ENCODE peak calls at places on chromosomes 2 and 18, in eight cellular contexts. Z is HepG2, B is GM12878, P is GM23338, U is K562, S is H1, V is HCT116, Q is endothelial cell of umbilical vein. R is an unnamed sample.

GRCh38 chr2:109063326-109063670 is 65.7 kb upstream of the SH3RF3 start:
- DNase-seq in Z (no peak), B (no peak), P (peak), U (no peak), S (no peak), V (no peak), Q (no peak), R (no peak)

GRCh38 chr2:234472155-234472554 is 24.7 kb downstream of the ARL4C start:
- DNase-seq in Z (no peak), B (no peak), P (no peak), U (no peak), S (no peak), V (no peak), Q (no peak), R (no peak)

GRCh38 chr2:241907171-241907570 is 37.6 kb downstream of the RTP5 start:
- DNase-seq in Z (no peak), B (no peak), P (no peak), U (no peak), S (peak), V (no peak), Q (no peak), R (no peak)

GRCh38 chr2:72893594-72894319 is 6.5 kb downstream of the SPR start:
- DNase-seq in Z (peak), B (peak), P (peak), U (peak), S (peak), V (no peak), Q (peak), R (peak)

GRCh38 chr2:218882866-218883366 is 2.3 kb downstream of the WNT10A start:
- DNase-seq in Z (no peak), B (no peak), P (no peak), U (no peak), S (no peak), V (no peak), Q (no peak), R (no peak)

GRCh38 chr2:72937356-72937669 is 20.0 kb downstream of the EMX1 start:
- DNase-seq in Z (no peak), B (no peak), P (no peak), U (no peak), S (no peak), V (no peak), Q (no peak), R (no peak)

GRCh38 chr2:37635359-37636208 is 35.9 kb downstream of the CDC42EP3 start:
- DNase-seq in Z (no peak), B (peak), P (no peak), U (no peak), S (no peak), V (no peak), Q (peak), R (no peak)

GRCh38 chr2:72612614-72613160 is 213.1 kb downstream of the EXOC6B start:
- DNase-seq in Z (no peak), B (no peak), P (no peak), U (no peak), S (no peak), V (no peak), Q (no peak), R (no peak)

DNA sequence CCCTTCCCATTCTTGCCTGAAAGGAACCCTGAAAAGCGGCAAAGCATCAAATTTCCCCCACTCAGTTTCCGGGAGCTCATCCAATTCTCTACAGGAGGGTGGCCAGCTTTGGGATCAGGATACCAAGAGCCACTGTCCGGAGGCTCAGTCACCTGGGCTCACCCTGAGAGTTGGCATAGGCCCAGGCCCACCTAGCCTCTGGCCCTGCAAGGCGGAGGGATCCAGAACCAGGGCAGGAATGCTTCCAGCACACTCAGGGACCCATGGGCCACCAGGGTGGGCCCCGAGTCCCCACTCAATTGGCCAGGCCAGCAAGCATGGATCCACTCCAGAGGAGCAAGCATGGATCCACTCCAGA is 432.9 kb upstream of the MYT1L start:
- DNase-seq in Z (no peak), B (no peak), P (no peak), U (no peak), S (no peak), V (no peak), Q (no peak), R (no peak)
- H3K27ac ChIP-seq in Z (no peak), B (no peak), P (no peak), U (no peak), S (no peak), V (no peak), Q (no peak), R (no peak)

GRCh38 chr2:190506666-190507065 is 27.9 kb downstream of the NEMP2 start:
- DNase-seq in Z (no peak), B (no peak), P (no peak), U (no peak), S (no peak), V (no peak), Q (no peak), R (no peak)
- TF ChIP-seq POLR2AphosphoS5 in Z (no peak), B (no peak), P (no peak), U (no peak), S (no peak), V (no peak), Q (no peak), R (no peak)

GRCh38 chr18:13137041-13137938 is 81.3 kb upstream of the LDLRAD4 start:
- DNase-seq in Z (no peak), B (no peak), P (peak), U (no peak), S (no peak), V (no peak), Q (peak), R (no peak)
- TF ChIP-seq EZH2 in Z (no peak), B (no peak), P (peak), U (no peak), S (no peak), V (no peak), Q (peak), R (no peak)

GRCh38 chr2:217249086-217249485 is 389.2 kb upstream of the TNP1 start:
- DNase-seq in Z (no peak), B (no peak), P (no peak), U (no peak), S (no peak), V (no peak), Q (no peak), R (no peak)

GRCh38 chr2:217247511-217247910 is 387.6 kb upstream of the TNP1 start:
- DNase-seq in Z (no peak), B (no peak), P (no peak), U (no peak), S (no peak), V (no peak), Q (no peak), R (no peak)

GRCh38 chr2:217246108-217246507 is 386.2 kb upstream of the TNP1 start:
- DNase-seq in Z (no peak), B (no peak), P (no peak), U (no peak), S (no peak), V (no peak), Q (no peak), R (no peak)

GRCh38 chr2:217249490-217250451 is 389.9 kb upstream of the TNP1 start:
- DNase-seq in Z (no peak), B (no peak), P (peak), U (no peak), S (no peak), V (no peak), Q (no peak), R (no peak)

GRCh38 chr2:217248312-217248935 is 388.6 kb upstream of the TNP1 start:
- DNase-seq in Z (no peak), B (peak), P (peak), U (peak), S (peak), V (no peak), Q (no peak), R (peak)
- H3K27ac ChIP-seq in Z (no peak), B (no peak), P (no peak), U (no peak), S (no peak), V (no peak), Q (no peak), R (peak)

GRCh38 chr2:237696471-237696870 is 69.1 kb downstream of the LRRFIP1 start:
- DNase-seq in Z (no peak), B (no peak), P (no peak), U (no peak), S (no peak), V (no peak), Q (no peak), R (no peak)
- TF ChIP-seq POLR2AphosphoS5 in Z (no peak), B (no peak), P (no peak), U (no peak), S (no peak), V (no peak), Q (no peak), R (no peak)

GRCh38 chr2:145016711-145017110 is 496.8 kb upstream of the ZEB2 start:
- DNase-seq in Z (no peak), B (no peak), P (no peak), U (no peak), S (no peak), V (no peak), Q (peak), R (no peak)
- TF ChIP-seq EZH2 in Z (no peak), B (no peak), P (no peak), U (no peak), S (no peak), V (no peak), Q (no peak), R (no peak)

DNA sequence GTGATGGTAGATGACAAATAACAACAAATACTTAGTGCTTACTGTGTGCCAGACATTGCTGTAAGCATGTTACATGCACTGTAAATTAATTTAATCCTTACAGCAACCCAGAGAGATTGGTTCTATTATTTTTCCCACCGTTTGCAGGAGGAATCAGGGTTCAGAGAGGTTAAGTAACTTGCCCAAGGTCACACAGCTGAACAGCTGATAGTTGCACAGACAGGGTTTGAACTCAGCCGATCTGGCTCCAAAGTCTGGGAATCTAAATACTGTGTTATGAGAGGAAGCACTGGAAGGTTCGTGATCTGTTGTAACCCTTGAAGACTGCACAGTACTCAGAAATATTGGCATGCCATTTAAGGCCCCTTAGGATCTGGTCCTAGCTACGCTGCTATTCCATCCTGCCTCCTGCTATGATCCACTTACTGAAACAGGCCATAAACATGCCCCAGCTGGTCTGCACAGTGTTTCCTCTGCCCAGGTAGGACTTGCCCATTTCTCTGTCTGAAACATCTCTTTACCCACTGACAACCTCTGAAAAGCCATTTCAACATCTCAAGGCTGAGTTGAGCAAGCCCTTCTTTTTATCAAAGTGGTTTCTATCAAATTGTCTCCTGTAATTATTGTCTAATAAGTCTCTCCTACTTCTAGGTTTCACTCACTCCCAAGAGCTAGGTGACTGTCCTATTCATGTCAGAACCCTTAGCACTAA is 40.4 kb upstream of the MRPL33 start:
- DNase-seq in Z (no peak), B (no peak), P (no peak), U (no peak), S (no peak), V (no peak), Q (no peak), R (no peak)
- H3K27ac ChIP-seq in Z (no peak), B (no peak), P (no peak), U (no peak), S (no peak), V (no peak), Q (no peak), R (no peak)

GRCh38 chr2:207221731-207222130 is 56.0 kb upstream of the KLF7 start:
- DNase-seq in Z (no peak), B (no peak), P (no peak), U (no peak), S (no peak), V (no peak), Q (no peak), R (no peak)
- TF ChIP-seq POLR2AphosphoS5 in Z (no peak), B (no peak), P (no peak), U (no peak), S (no peak), V (no peak), Q (no peak), R (no peak)

GRCh38 chr2:131674174-131674507 is 146.5 kb downstream of the CCDC74A start:
- DNase-seq in Z (no peak), B (no peak), P (no peak), U (no peak), S (no peak), V (no peak), Q (no peak), R (no peak)

DNA sequence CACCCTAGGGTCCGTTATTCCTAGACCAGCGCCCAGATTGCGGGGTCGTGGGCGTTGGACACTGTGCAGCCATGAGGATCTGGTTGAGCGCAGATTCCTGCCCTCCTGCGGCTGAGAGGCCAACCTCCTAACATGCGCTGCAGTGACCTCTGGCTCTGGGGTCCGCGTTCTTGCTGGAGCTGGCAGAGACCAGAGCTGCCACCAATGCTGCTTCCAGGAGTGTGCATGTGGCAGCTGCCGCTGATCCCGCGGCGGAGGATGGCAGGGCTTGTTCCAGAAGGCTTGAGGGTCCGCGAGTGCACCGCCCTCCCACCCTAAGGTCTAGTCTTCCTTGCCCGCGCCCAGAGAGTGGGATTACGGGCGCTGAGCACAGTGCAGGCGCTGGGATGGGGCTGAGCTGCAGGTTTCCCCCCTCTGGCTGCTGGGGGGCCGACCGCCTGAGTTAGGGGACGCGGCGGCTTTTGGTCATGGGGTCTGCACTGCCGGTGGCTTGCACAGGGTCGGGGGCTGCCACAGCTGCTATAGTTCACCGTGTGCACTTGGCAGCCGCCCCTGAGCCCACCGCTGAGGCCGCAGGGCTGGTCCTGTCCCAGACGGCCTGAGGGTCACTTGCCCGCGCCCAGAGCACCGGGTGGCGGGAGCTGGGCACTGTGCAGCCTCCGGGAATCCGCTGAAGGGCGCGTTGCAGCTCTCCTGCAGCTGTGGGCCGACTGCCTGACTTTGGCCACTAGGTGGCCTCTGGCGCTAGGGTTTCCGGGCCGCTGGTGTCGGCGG is 145.9 kb downstream of the CCDC74A start:
- DNase-seq in Z (peak), B (no peak), P (peak), U (peak), S (peak), V (peak), Q (peak), R (no peak)
- TF ChIP-seq EZH2 in Z (no peak), B (no peak), P (no peak), U (no peak), S (peak), V (no peak), Q (no peak), R (no peak)

DNA sequence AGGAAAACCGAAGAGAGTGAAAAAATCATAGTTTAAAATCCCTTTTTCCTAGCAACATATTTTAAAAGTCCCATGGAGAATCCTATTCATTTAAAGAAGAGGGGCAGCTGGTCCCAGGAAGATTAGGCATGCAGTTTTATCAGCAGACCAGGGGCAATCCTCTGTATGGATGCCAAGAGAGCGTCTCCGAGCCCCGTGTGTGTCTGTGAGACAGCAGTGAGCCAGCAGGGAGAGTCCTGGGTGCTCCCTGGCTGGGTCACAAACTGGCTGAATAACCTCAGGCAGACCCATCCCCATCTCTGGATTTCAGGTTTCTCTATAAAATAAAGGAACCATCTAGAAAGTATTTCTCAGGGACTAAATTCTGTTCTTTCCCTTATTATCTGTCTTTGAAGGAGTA is 128.2 kb upstream of the RIOK3 start:
- DNase-seq in Z (no peak), B (no peak), P (no peak), U (no peak), S (no peak), V (no peak), Q (no peak), R (no peak)
- H3K27ac ChIP-seq in Z (no peak), B (no peak), P (no peak), U (no peak), S (no peak), V (no peak), Q (no peak), R (no peak)